ENCODE peak calls at places on chromosomes 4 and X, in four cellular contexts. One of them, this sample, is unnamed.

GRCh38 chr4:56468097-56468422 is 643 bp downstream of the SRP72 start:
- DNase-seq in IMR-90: peak; percentile 35
- DNase-seq in heart left ventricle: no peak
- DNase-seq in upper lobe of left lung: peak; percentile 53
- DNase-seq in this sample: no peak

GRCh38 chrX:138754861-138755260 is 43.3 kb upstream of the FGF13 start:
- DNase-seq in IMR-90: no peak
- DNase-seq in heart left ventricle: no peak
- DNase-seq in upper lobe of left lung: no peak
- DNase-seq in this sample: no peak

GRCh38 chr4:95124906-95125504 is 367.2 kb downstream of the BMPR1B start:
- DNase-seq in IMR-90: peak; percentile 76
- DNase-seq in heart left ventricle: no peak
- DNase-seq in upper lobe of left lung: peak; percentile 25
- DNase-seq in this sample: no peak

GRCh38 chrX:80876877-80877276 is 67.2 kb upstream of the BRWD3 start:
- DNase-seq in IMR-90: peak; percentile 44
- DNase-seq in heart left ventricle: no peak
- DNase-seq in upper lobe of left lung: no peak
- DNase-seq in this sample: no peak

GRCh38 chr4:14018191-14018853 is 390.8 kb upstream of the BOD1L1 start:
- DNase-seq in IMR-90: no peak
- DNase-seq in heart left ventricle: no peak
- DNase-seq in upper lobe of left lung: no peak
- DNase-seq in this sample: no peak

GRCh38 chr4:79852305-79852730 is 220.7 kb downstream of the ANTXR2 start:
- DNase-seq in IMR-90: peak; percentile 81
- DNase-seq in heart left ventricle: peak; percentile 54
- DNase-seq in upper lobe of left lung: peak; percentile 28
- DNase-seq in this sample: no peak

GRCh38 chr4:135354876-135355275 is 1153.3 kb upstream of the PABPC4L start:
- DNase-seq in IMR-90: peak; percentile 38
- DNase-seq in heart left ventricle: no peak
- DNase-seq in upper lobe of left lung: no peak
- DNase-seq in this sample: no peak

GRCh38 chrX:123731987-123732678 is 719 bp downstream of the THOC2 start:
- DNase-seq in IMR-90: peak; percentile 10
- DNase-seq in heart left ventricle: no peak
- DNase-seq in upper lobe of left lung: no peak
- DNase-seq in this sample: no peak

GRCh38 chrX:125646195-125646594 is 326.5 kb downstream of the TEX13C start:
- DNase-seq in IMR-90: no peak
- DNase-seq in heart left ventricle: no peak
- DNase-seq in upper lobe of left lung: no peak
- DNase-seq in this sample: no peak

DNA sequence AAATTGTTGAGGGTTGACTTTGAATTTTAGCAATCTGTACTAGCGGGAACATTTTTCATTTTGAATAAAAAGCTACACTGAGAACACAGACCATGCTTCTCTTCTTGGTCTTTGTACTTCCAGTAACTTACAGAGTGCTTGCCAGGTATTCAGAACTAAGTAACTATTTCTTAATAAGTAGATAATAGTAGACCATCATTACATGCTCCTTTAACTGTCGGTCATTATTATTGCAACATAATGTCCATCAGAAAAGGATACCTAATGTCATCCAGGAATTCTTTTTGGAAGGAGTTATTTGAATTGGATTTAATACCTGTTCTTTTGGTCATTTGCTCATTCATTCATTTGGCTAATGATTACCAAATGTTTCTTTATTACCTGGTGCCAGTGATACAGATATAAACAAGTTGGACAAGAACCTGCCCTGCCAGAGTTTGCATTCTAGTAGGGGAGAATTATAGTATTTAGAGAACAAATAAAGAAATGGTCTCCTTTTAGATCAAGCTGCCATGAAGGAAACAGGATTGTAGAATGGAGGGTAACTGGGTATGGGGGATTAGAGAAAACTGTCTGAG is 32.7 kb downstream of the CWH43 start:
- DNase-seq in IMR-90: no peak
- DNase-seq in heart left ventricle: no peak
- DNase-seq in upper lobe of left lung: no peak
- DNase-seq in this sample: no peak
- H3K9me3 ChIP-seq in IMR-90: no peaks in the 10 kb centered on the region
- H3K9me3 ChIP-seq in heart left ventricle: peaks cover 17% of the 10 kb centered on the region
- H3K9me3 ChIP-seq in upper lobe of left lung: no peaks in the 10 kb centered on the region
- H3K9me3 ChIP-seq in this sample: no peaks in the 10 kb centered on the region

GRCh38 chr4:87420431-87420830 is 1.9 kb upstream of the NUDT9 start:
- DNase-seq in IMR-90: no peak
- DNase-seq in heart left ventricle: no peak
- DNase-seq in upper lobe of left lung: no peak
- DNase-seq in this sample: no peak

GRCh38 chr4:87419578-87420249 is 2.7 kb upstream of the NUDT9 start:
- DNase-seq in IMR-90: no peak
- DNase-seq in heart left ventricle: no peak
- DNase-seq in upper lobe of left lung: no peak
- DNase-seq in this sample: no peak

GRCh38 chr4:87425711-87426110 is 3.3 kb downstream of the NUDT9 start:
- DNase-seq in IMR-90: no peak
- DNase-seq in heart left ventricle: no peak
- DNase-seq in upper lobe of left lung: no peak
- DNase-seq in this sample: no peak

GRCh38 chr4:87423313-87424031 is 1.1 kb downstream of the NUDT9 start:
- DNase-seq in IMR-90: no peak
- DNase-seq in heart left ventricle: no peak
- DNase-seq in upper lobe of left lung: no peak
- DNase-seq in this sample: no peak

DNA sequence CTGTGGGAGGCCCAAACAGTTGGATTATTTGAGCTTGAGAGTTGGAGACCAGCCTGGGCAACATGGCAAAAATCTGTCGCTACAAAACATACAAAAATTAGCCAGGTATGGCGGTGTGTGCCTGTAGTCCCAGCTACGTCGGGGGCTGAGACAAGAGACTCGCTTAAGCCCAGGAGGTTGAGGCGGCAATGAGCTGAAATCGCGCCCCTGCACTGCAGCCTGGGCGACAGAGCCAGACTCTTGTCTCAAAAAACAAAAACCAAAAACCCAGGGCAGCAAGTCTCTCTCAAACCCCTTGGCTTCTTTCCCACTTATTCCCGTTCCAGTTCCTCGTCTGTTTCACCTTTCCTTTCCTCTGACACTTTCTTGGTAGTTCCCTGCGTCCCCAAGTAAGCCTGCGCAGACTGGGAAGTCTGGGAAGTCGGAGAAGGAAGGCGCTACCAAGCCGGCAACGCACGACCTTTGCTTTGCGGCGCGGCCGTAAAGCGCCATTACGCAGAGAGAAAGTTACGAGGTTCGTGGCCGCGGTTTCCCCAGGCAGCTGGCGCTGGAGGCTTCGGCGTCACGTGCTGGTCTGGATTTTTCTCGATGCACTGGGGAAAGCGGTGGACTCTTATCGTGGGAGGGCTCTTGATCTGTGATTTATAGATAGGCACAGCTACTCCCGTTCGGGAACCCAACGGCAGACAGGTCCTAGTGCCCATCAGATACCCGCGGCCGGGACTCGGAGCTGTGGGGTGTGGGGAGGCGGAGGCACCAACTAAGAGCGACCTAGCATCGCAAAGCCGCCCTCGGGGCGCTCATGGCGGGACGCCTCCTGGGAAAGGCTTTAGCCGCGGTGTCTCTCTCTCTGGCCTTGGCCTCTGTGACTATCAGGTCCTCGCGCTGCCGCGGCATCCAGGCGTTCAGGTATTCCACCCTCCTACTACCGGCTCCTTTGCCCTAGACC is at the start of gene NUDT9:
- DNase-seq in IMR-90: peak; percentile 96
- DNase-seq in heart left ventricle: peak; percentile 98
- DNase-seq in upper lobe of left lung: peak; percentile 96
- DNase-seq in this sample: peak; percentile 70
- TF ChIP-seq POLR2A in IMR-90: peak; percentile 74
- TF ChIP-seq POLR2A in heart left ventricle: peak; percentile 69
- TF ChIP-seq POLR2A in upper lobe of left lung: no peak
- TF ChIP-seq POLR2A in this sample: no peak

GRCh38 chrX:150298841-150299551 is 64.1 kb upstream of the MAMLD1 start:
- DNase-seq in IMR-90: peak; percentile 24
- DNase-seq in heart left ventricle: no peak
- DNase-seq in upper lobe of left lung: no peak
- DNase-seq in this sample: no peak
- H3K9me3 ChIP-seq in IMR-90: no peaks in the 10 kb centered on the region
- H3K9me3 ChIP-seq in heart left ventricle: no peaks in the 10 kb centered on the region
- H3K9me3 ChIP-seq in upper lobe of left lung: no peaks in the 10 kb centered on the region
- H3K9me3 ChIP-seq in this sample: no peaks in the 10 kb centered on the region

GRCh38 chrX:131746491-131746968 is 202.7 kb downstream of the OR13H1 start:
- DNase-seq in IMR-90: peak; percentile 86
- DNase-seq in heart left ventricle: peak; percentile 87
- DNase-seq in upper lobe of left lung: peak; percentile 68
- DNase-seq in this sample: peak; percentile 23

GRCh38 chrX:131739823-131740222 is 195.9 kb downstream of the OR13H1 start:
- DNase-seq in IMR-90: no peak
- DNase-seq in heart left ventricle: no peak
- DNase-seq in upper lobe of left lung: no peak
- DNase-seq in this sample: no peak

GRCh38 chrX:131745942-131746489 is 202.1 kb downstream of the OR13H1 start:
- DNase-seq in IMR-90: no peak
- DNase-seq in heart left ventricle: no peak
- DNase-seq in upper lobe of left lung: no peak
- DNase-seq in this sample: no peak

GRCh38 chrX:131741103-131741581 is 197.3 kb downstream of the OR13H1 start:
- DNase-seq in IMR-90: peak; percentile 81
- DNase-seq in heart left ventricle: peak; percentile 89
- DNase-seq in upper lobe of left lung: peak; percentile 82
- DNase-seq in this sample: peak; percentile 11
- TF ChIP-seq POLR2A in IMR-90: no peak
- TF ChIP-seq POLR2A in heart left ventricle: no peak
- TF ChIP-seq POLR2A in upper lobe of left lung: no peak
- TF ChIP-seq POLR2A in this sample: no peak

DNA sequence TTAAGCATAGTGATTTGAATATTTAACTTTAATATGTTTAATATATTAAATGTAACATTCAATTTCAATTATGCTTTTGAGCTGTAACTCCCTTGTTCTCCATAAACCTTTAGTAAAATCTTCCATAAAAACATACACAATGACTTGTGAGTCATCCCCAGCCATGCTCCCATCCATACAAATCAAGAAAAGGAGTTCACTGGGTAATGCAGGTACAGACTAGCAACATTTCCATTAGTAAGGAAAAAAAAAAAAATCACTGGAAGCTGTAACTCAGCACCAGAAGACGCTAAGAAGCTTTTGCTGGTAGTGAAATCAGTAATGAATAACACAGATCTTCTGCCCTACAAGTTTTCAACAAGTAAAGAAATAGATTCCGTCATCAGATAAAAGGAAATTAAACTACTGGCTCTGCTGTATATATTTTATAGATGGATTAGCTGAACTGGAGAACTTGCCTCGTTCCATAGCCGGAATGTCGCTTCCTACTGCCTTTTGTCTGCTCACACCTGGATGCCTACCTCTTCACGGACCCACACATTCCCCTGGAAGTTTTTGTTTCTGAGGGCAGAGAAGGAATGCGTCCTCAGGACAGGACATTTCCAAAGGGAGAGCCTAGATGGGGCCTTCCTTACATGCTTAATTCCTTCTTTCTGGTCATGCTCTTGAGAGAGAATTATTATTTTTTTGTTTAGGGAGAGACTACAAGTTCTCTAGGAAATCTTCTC is 298.4 kb upstream of the ANKRD50 start:
- DNase-seq in IMR-90: peak; percentile 29
- DNase-seq in heart left ventricle: no peak
- DNase-seq in upper lobe of left lung: no peak
- DNase-seq in this sample: no peak
- H3K9me3 ChIP-seq in IMR-90: no peaks in the 10 kb centered on the region
- H3K9me3 ChIP-seq in heart left ventricle: no peaks in the 10 kb centered on the region
- H3K9me3 ChIP-seq in upper lobe of left lung: no peaks in the 10 kb centered on the region
- H3K9me3 ChIP-seq in this sample: no peaks in the 10 kb centered on the region